ENCODE peak calls at places on chromosomes 11 and 22, in eight cellular contexts. B is neural progenitor cell, K is hepatocyte, F is GM23248, W is OCI-LY7, A is fibroblast of lung, S is PC-3, R is PC-9. Z is an unnamed sample. For H3K9me3 and H3K79me2, the result is how much of the 10 kb centered on the place peaks cover.

GRCh38 chr11:2537896-2538855 is 93.4 kb downstream of the KCNQ1 start:
- DNase-seq in B (no peak), K (no peak), F (no peak), W (no peak), A (no peak), S (no peak), R (no peak), Z (peak)

GRCh38 chr11:100640646-100641045 is 46.4 kb upstream of the ARHGAP42 start:
- DNase-seq in B (no peak), K (no peak), F (no peak), W (no peak), A (no peak), S (no peak), R (no peak), Z (no peak)

GRCh38 chr22:39250838-39251237 is 6.1 kb upstream of the PDGFB start:
- DNase-seq in B (no peak), K (no peak), F (no peak), W (no peak), A (no peak), S (no peak), R (no peak), Z (no peak)

GRCh38 chr22:41511521-41511968 is 32.7 kb downstream of the POLR3H start:
- DNase-seq in B (no peak), K (no peak), F (no peak), W (no peak), A (no peak), S (no peak), R (no peak), Z (no peak)

GRCh38 chr11:122189259-122189658 is 73.2 kb upstream of the BLID start:
- DNase-seq in B (no peak), K (peak), F (peak), W (no peak), A (peak), S (peak), R (peak), Z (no peak)

GRCh38 chr22:27881404-27881803 is 37.7 kb downstream of the PITPNB start:
- DNase-seq in B (peak), K (no peak), F (peak), W (no peak), A (peak), S (no peak), R (no peak), Z (no peak)

GRCh38 chr11:10451399-10452116 is 3.5 kb upstream of the AMPD3 start:
- DNase-seq in B (no peak), K (no peak), F (no peak), W (peak), A (no peak), S (no peak), R (no peak), Z (no peak)

GRCh38 chr11:93969925-93970922 is 50.9 kb upstream of the HEPHL1 start:
- DNase-seq in B (peak), K (no peak), F (no peak), W (no peak), A (no peak), S (no peak), R (no peak), Z (no peak)

GRCh38 chr11:16226245-16226644 is 130.1 kb downstream of the SOX6 start:
- DNase-seq in B (no peak), K (peak), F (no peak), W (no peak), A (peak), S (peak), R (peak), Z (no peak)

GRCh38 chr11:19659529-19659928 is 53.1 kb upstream of the NAV2 start:
- DNase-seq in B (no peak), K (no peak), F (no peak), W (no peak), A (no peak), S (no peak), R (no peak), Z (no peak)

GRCh38 chr22:48594757-48595510 is 1232.7 kb downstream of the BRD1 start:
- DNase-seq in B (no peak), K (no peak), F (no peak), W (no peak), A (no peak), S (no peak), R (no peak), Z (no peak)
- H3K9me3 ChIP-seq in B (under half), K (under half), F (under half), W (under half), A (under half), S (under half), R (under half), Z (under half)

GRCh38 chr11:102117472-102118113 is 7.3 kb downstream of the YAP1 start:
- DNase-seq in B (no peak), K (no peak), F (peak), W (no peak), A (peak), S (peak), R (no peak), Z (no peak)

GRCh38 chr11:102118937-102119336 is 8.7 kb downstream of the YAP1 start:
- DNase-seq in B (peak), K (no peak), F (no peak), W (no peak), A (no peak), S (no peak), R (no peak), Z (no peak)

GRCh38 chr11:102121329-102121728 is 11.1 kb downstream of the YAP1 start:
- DNase-seq in B (no peak), K (no peak), F (peak), W (no peak), A (no peak), S (no peak), R (no peak), Z (peak)

GRCh38 chr11:102120006-102120405 is 9.8 kb downstream of the YAP1 start:
- DNase-seq in B (peak), K (peak), F (peak), W (no peak), A (peak), S (peak), R (no peak), Z (no peak)

DNA sequence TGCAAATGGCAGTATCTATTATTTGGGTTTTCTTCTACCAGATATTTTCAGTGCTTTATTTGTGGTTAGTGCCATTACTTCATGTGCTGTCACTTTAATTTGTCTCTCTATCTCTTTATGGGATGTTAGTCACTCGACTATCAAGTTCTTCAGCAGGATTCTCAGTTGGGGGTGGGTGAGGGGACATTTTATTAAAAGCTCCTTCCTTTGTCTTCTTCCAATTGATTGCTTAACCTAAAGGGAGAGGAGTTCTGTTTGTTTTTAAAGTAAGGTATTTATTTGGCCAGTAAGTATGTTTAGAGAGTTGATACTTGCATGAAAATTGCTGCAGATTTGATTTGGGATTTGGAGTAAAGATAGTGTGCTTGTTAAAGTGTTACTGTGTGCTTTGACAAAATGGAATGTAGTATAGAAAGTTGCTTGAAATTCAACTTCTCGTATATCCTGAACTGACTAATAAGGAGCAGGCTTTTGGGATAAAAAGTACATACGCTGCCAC is 10.2 kb downstream of the YAP1 start:
- DNase-seq in B (no peak), K (no peak), F (peak), W (no peak), A (peak), S (peak), R (no peak), Z (no peak)
- H3K4me3 ChIP-seq in B (peak), K (no peak), F (peak), W (no peak), A (no peak), S (peak), R (peak), Z (no peak)

GRCh38 chr11:130125638-130126037 is 33.9 kb upstream of the ST14 start:
- DNase-seq in B (no peak), K (no peak), F (no peak), W (no peak), A (no peak), S (no peak), R (no peak), Z (no peak)

GRCh38 chr11:130121430-130121978 is 38.1 kb upstream of the ST14 start:
- DNase-seq in B (no peak), K (no peak), F (peak), W (no peak), A (peak), S (no peak), R (no peak), Z (no peak)

GRCh38 chr11:130122141-130122575 is 37.4 kb upstream of the ST14 start:
- DNase-seq in B (no peak), K (no peak), F (no peak), W (peak), A (no peak), S (peak), R (no peak), Z (no peak)

GRCh38 chr11:130124096-130124495 is 35.5 kb upstream of the ST14 start:
- DNase-seq in B (no peak), K (peak), F (peak), W (no peak), A (peak), S (peak), R (peak), Z (peak)

GRCh38 chr11:130123414-130124040 is 36.1 kb upstream of the ST14 start:
- DNase-seq in B (no peak), K (no peak), F (no peak), W (no peak), A (no peak), S (no peak), R (no peak), Z (no peak)
- H3K79me2 ChIP-seq in B (under half), K (under half), F (under half), W (under half), A (under half), S (under half), R (under half), Z (under half)

DNA sequence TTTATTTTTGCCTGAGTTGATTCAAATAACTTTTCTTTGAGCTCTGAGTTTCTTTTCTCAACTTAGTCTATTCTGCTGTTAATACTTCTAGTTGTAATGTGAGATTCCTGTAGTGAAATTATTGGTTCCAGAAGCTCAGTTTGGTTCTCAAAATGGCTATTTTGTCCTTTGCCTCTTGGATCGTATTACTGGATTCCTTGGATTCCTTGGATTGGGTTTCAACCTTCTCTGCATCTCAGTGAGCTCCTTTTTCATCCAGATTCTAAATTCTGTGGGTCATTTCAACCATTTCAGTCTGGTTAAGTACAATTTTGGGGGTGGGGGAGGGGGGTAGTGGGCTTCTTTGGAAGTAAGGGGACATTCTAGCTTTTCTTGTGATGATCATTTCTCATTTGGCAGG is 341.1 kb upstream of the CNTN5 start:
- DNase-seq in B (peak), K (no peak), F (no peak), W (no peak), A (no peak), S (no peak), R (no peak), Z (no peak)
- H3K9me3 ChIP-seq in B (under half), K (under half), F (under half), W (under half), A (under half), S (under half), R (under half), Z (under half)

Z was measured in trophoblast cell.